ENCODE peak calls at places on chromosomes 7 and 10, in seven cellular contexts. P is neural progenitor cell, E is SK-N-SH, X is MM.1S, A is hepatocyte, C is HCT116, I is GM23338. U is an unnamed sample.

GRCh38 chr7:140435252-140435895 is 31.5 kb downstream of the RAB19 start:
- DNase-seq in P (no peak), I (peak; percentile 58), C (no peak), X (no peak), A (no peak), E (peak; percentile 73), U (no peak)

GRCh38 chr7:47213276-47213675 is 368.6 kb downstream of the TNS3 start:
- DNase-seq in E (no peak), I (no peak), P (no peak), X (no peak), A (no peak), C (no peak), U (no peak)

GRCh38 chr10:28367865-28368541 is 65.1 kb upstream of the MPP7 start:
- DNase-seq in A (no peak), C (no peak), I (no peak), P (no peak), E (no peak), X (peak; percentile 87), U (no peak)

GRCh38 chr10:30185916-30186315 is 126.5 kb upstream of the JCAD start:
- DNase-seq in I (no peak), X (no peak), P (no peak), C (no peak), A (no peak), E (no peak), U (peak; percentile 92)

GRCh38 chr7:187237-187927 is 5.0 kb upstream of the FAM20C start:
- DNase-seq in I (peak; percentile 31), C (no peak), A (no peak), P (peak; percentile 27), E (no peak), X (no peak), U (no peak)

GRCh38 chr7:5526190-5527037 is 102.8 kb upstream of the TNRC18 start:
- DNase-seq in X (peak; percentile 31), I (peak; percentile 58), C (no peak), E (peak; percentile 31), A (peak; percentile 68), P (peak; percentile 50), U (peak; percentile 36)

GRCh38 chr10:93106631-93107072 is 33.0 kb downstream of the CYP26A1 start:
- DNase-seq in X (no peak), A (no peak), P (no peak), C (no peak), I (no peak), E (no peak), U (no peak)

GRCh38 chr10:78749898-78750297 is 318.9 kb upstream of the ZMIZ1 start:
- DNase-seq in I (no peak), X (no peak), C (no peak), P (no peak), E (no peak), A (no peak), U (no peak)

GRCh38 chr10:60846173-60846572 is 67.9 kb downstream of the CDK1 start:
- DNase-seq in X (no peak), A (no peak), P (no peak), I (peak; percentile 35), E (no peak), C (peak; percentile 15), U (peak; percentile 57)

GRCh38 chr10:95260397-95260881 is 30.4 kb downstream of the PDLIM1 start:
- DNase-seq in X (peak; percentile 91), E (no peak), C (no peak), I (no peak), P (no peak), A (peak; percentile 83), U (peak; percentile 93)

GRCh38 chr7:35485436-35485835 is 209.5 kb downstream of the HERPUD2 start:
- DNase-seq in E (no peak), A (no peak), P (peak; percentile 43), X (no peak), C (no peak), I (no peak), U (no peak)

GRCh38 chr7:65371468-65371867 is 2.2 kb upstream of the ZNF92 start:
- DNase-seq in C (no peak), E (no peak), X (no peak), P (peak; percentile 20), A (peak; percentile 46), I (no peak), U (no peak)

GRCh38 chr10:96073722-96074121 is 30.3 kb downstream of the CCNJ start:
- DNase-seq in X (no peak), P (no peak), E (no peak), I (no peak), A (no peak), C (peak; percentile 3), U (peak; percentile 32)

GRCh38 chr10:21078410-21079329 is 181.6 kb upstream of the NEBL start:
- DNase-seq in E (peak; percentile 63), X (peak; percentile 55), A (peak; percentile 80), P (peak; percentile 88), C (peak; percentile 58), I (peak; percentile 89), U (peak; percentile 78)
- H2AFZ ChIP-seq in E (no peak overlapping the region), X (no peak overlapping the region), A (no peak overlapping the region), P (no peak overlapping the region), C (no peak overlapping the region), I (no peak overlapping the region), U (no peak overlapping the region)

GRCh38 chr10:131946321-131946751 is 35.4 kb downstream of the BNIP3 start:
- DNase-seq in E (no peak), C (no peak), P (no peak), A (no peak), I (no peak), X (no peak), U (peak; percentile 67)
- TF ChIP-seq EZH2phosphoT487 in E (no peak), C (no peak), P (no peak), A (no peak), I (no peak), X (no peak), U (no peak)

GRCh38 chr10:11877506-11877905 is 54.4 kb downstream of the PROSER2 start:
- DNase-seq in E (no peak), A (no peak), I (no peak), X (no peak), P (no peak), C (no peak), U (no peak)
- H2AFZ ChIP-seq in E (no peak overlapping the region), A (no peak overlapping the region), I (peak overlapping the region; percentile 47), X (no peak overlapping the region), P (no peak overlapping the region), C (no peak overlapping the region), U (no peak overlapping the region)

GRCh38 chr10:4154317-4154716 is 369.3 kb upstream of the KLF6 start:
- DNase-seq in X (no peak), P (no peak), I (no peak), E (no peak), C (no peak), A (no peak), U (no peak)
- TF ChIP-seq EZH2phosphoT487 in X (no peak), P (no peak), I (no peak), E (no peak), C (no peak), A (no peak), U (no peak)

DNA sequence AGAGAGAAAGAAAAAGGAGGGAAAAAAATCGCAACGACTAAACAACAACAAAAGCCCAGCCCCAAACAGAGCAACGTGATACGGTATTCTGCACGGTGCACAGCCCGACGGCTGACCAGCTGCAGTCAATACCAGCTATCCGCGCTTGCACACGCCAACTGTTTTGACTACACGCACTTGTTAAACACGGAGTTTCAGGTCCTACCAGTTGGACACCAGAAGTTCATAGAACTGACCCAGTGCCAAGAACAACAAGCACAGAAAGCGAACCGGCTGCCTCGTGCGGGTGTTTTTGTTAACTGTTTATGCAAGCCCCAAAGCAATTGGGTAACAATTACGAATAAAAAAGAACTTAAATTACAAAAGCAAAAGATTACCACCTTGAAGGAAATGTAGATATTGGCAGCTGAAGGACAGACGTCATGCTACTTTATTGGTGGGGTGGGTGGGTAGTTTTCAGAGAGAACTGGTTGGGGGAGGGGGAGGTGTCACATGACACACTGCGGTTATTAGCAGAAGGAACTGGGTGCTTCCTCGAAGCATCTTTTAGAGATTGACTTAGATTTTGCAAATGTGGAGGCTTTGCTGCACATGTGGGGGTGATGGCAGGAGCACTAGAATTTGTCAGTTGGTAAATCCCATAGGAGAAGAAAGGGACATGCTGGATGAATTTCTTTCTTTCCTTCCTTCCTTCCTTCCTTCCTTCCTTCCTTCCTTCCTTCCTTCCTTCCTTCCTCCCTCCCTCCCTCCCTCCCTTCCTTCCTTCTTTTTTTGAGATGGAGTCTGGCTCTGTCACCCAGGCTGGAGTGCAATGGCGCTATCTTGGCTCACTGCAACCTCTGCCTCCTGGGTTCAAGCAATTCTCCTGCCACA is 110.6 kb upstream of the EFCAB10 start:
- DNase-seq in X (peak; percentile 46), P (peak; percentile 41), C (no peak), E (no peak), I (peak; percentile 67), A (peak; percentile 75), U (peak; percentile 77)
- H2AFZ ChIP-seq in X (peak overlapping the region; percentile 60), P (no peak overlapping the region), C (no peak overlapping the region), E (no peak overlapping the region), I (no peak overlapping the region), A (peak overlapping the region; percentile 4), U (peak overlapping the region; percentile 81)

DNA sequence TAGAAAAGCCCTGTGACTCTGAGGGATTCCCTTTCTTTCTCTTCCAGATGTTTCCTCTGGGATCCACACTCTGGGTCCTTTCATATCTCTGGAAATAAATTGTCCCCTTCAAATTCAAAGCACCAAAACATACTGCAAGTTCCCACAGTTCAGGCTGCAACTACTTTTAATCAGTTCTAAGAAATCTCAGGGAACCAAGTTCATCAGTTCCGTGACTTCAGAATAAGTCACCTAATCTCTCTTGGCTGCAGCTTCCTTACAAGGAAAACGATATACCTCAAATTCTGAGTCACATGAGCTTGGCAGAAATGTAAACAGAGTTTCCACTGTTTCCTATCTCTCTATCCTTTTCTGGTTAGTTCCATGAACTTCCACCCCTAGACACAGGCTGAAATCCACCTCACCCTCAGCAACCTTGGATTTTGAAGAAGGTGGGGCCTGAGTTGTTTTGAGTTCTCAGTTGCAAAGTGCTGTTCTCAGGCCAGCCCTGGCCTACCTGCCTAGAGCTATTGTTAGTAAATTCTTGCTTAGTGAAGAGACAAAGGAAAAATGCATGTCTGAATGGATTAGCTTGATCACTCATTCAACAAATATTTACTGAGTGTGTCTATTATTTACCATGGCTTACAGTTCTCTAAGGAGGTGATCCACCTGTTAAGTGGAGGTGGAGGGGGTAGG is 59.3 kb upstream of the IL6 start:
- DNase-seq in X (no peak), P (no peak), I (peak; percentile 64), C (peak; percentile 6), E (no peak), A (peak; percentile 52), U (peak; percentile 82)
- TF ChIP-seq EZH2phosphoT487 in X (no peak), P (no peak), I (no peak), C (no peak), E (no peak), A (no peak), U (no peak)

U was measured in GM23248.